ENCODE peak calls at places on chromosomes 6 and 20, in ten cellular contexts. One of them, this sample, is unnamed. For H3K36me3, the result is how much of the 10 kb centered on the place peaks cover.

GRCh38 chr6:25218346-25218745 is 60.8 kb upstream of the CARMIL1 start:
- DNase-seq in lung: no peak
- DNase-seq in CD8-positive, alpha-beta memory T cell: no peak
- DNase-seq in mesenchymal stem cell: no peak
- DNase-seq in aorta: no peak
- DNase-seq in IMR-90: no peak
- DNase-seq in K562: no peak
- DNase-seq in neural progenitor cell: no peak
- DNase-seq in heart left ventricle: no peak
- DNase-seq in kidney: peak
- DNase-seq in this sample: no peak

GRCh38 chr6:40954446-40955180 is 84.4 kb downstream of the UNC5CL start:
- DNase-seq in lung: no peak
- DNase-seq in CD8-positive, alpha-beta memory T cell: no peak
- DNase-seq in mesenchymal stem cell: no peak
- DNase-seq in aorta: no peak
- DNase-seq in IMR-90: no peak
- DNase-seq in K562: no peak
- DNase-seq in neural progenitor cell: no peak
- DNase-seq in heart left ventricle: no peak
- DNase-seq in kidney: no peak
- DNase-seq in this sample: no peak

GRCh38 chr20:35174458-35175216 is 2.8 kb downstream of the PROCR start:
- DNase-seq in lung: no peak
- DNase-seq in CD8-positive, alpha-beta memory T cell: no peak
- DNase-seq in mesenchymal stem cell: no peak
- DNase-seq in aorta: peak
- DNase-seq in IMR-90: no peak
- DNase-seq in K562: peak
- DNase-seq in neural progenitor cell: peak
- DNase-seq in heart left ventricle: no peak
- DNase-seq in kidney: peak
- DNase-seq in this sample: no peak

GRCh38 chr20:33648396-33649004 is 13.6 kb upstream of the C20orf144 start:
- DNase-seq in lung: no peak
- DNase-seq in CD8-positive, alpha-beta memory T cell: no peak
- DNase-seq in mesenchymal stem cell: no peak
- DNase-seq in aorta: no peak
- DNase-seq in IMR-90: no peak
- DNase-seq in K562: no peak
- DNase-seq in neural progenitor cell: no peak
- DNase-seq in heart left ventricle: no peak
- DNase-seq in kidney: peak
- DNase-seq in this sample: peak

GRCh38 chr6:140228491-140228890 is 854.0 kb upstream of the CITED2 start:
- DNase-seq in lung: no peak
- DNase-seq in CD8-positive, alpha-beta memory T cell: no peak
- DNase-seq in mesenchymal stem cell: no peak
- DNase-seq in aorta: no peak
- DNase-seq in IMR-90: no peak
- DNase-seq in K562: no peak
- DNase-seq in neural progenitor cell: no peak
- DNase-seq in heart left ventricle: no peak
- DNase-seq in kidney: no peak
- DNase-seq in this sample: no peak

GRCh38 chr20:57660510-57661199 is 40.4 kb upstream of the ZBP1 start:
- DNase-seq in lung: no peak
- DNase-seq in CD8-positive, alpha-beta memory T cell: no peak
- DNase-seq in mesenchymal stem cell: no peak
- DNase-seq in aorta: peak
- DNase-seq in IMR-90: no peak
- DNase-seq in K562: no peak
- DNase-seq in neural progenitor cell: no peak
- DNase-seq in heart left ventricle: peak
- DNase-seq in kidney: no peak
- DNase-seq in this sample: no peak

GRCh38 chr6:164612731-164613130 is 696.7 kb downstream of the C6orf118 start:
- DNase-seq in lung: no peak
- DNase-seq in CD8-positive, alpha-beta memory T cell: no peak
- DNase-seq in mesenchymal stem cell: no peak
- DNase-seq in aorta: no peak
- DNase-seq in IMR-90: no peak
- DNase-seq in K562: no peak
- DNase-seq in neural progenitor cell: peak
- DNase-seq in heart left ventricle: no peak
- DNase-seq in kidney: no peak
- DNase-seq in this sample: peak

GRCh38 chr6:152089992-152090391 is 282.5 kb downstream of the ESR1 start:
- DNase-seq in lung: no peak
- DNase-seq in CD8-positive, alpha-beta memory T cell: no peak
- DNase-seq in mesenchymal stem cell: peak
- DNase-seq in aorta: no peak
- DNase-seq in IMR-90: peak
- DNase-seq in K562: no peak
- DNase-seq in neural progenitor cell: no peak
- DNase-seq in heart left ventricle: no peak
- DNase-seq in kidney: no peak
- DNase-seq in this sample: peak

GRCh38 chr20:20273281-20273680 is 94.6 kb upstream of the INSM1 start:
- DNase-seq in lung: no peak
- DNase-seq in CD8-positive, alpha-beta memory T cell: no peak
- DNase-seq in mesenchymal stem cell: no peak
- DNase-seq in aorta: no peak
- DNase-seq in IMR-90: no peak
- DNase-seq in K562: no peak
- DNase-seq in neural progenitor cell: no peak
- DNase-seq in heart left ventricle: no peak
- DNase-seq in kidney: no peak
- DNase-seq in this sample: peak

GRCh38 chr20:4038047-4038459 is 22.7 kb upstream of the RNF24 start:
- DNase-seq in lung: peak
- DNase-seq in CD8-positive, alpha-beta memory T cell: peak
- DNase-seq in mesenchymal stem cell: peak
- DNase-seq in aorta: peak
- DNase-seq in IMR-90: peak
- DNase-seq in K562: peak
- DNase-seq in neural progenitor cell: peak
- DNase-seq in heart left ventricle: peak
- DNase-seq in kidney: peak
- DNase-seq in this sample: peak

GRCh38 chr6:36700812-36701211 is 3.2 kb downstream of the RAB44 start:
- DNase-seq in lung: no peak
- DNase-seq in CD8-positive, alpha-beta memory T cell: no peak
- DNase-seq in mesenchymal stem cell: no peak
- DNase-seq in aorta: no peak
- DNase-seq in IMR-90: no peak
- DNase-seq in K562: no peak
- DNase-seq in neural progenitor cell: no peak
- DNase-seq in heart left ventricle: no peak
- DNase-seq in kidney: no peak
- DNase-seq in this sample: no peak

GRCh38 chr6:144758602-144759001 is 473.5 kb downstream of the UTRN start:
- DNase-seq in lung: no peak
- DNase-seq in CD8-positive, alpha-beta memory T cell: no peak
- DNase-seq in mesenchymal stem cell: peak
- DNase-seq in aorta: no peak
- DNase-seq in IMR-90: peak
- DNase-seq in K562: no peak
- DNase-seq in neural progenitor cell: no peak
- DNase-seq in heart left ventricle: no peak
- DNase-seq in kidney: no peak
- DNase-seq in this sample: peak

GRCh38 chr6:29568021-29568420 is 8.5 kb upstream of the UBD start:
- DNase-seq in lung: no peak
- DNase-seq in CD8-positive, alpha-beta memory T cell: no peak
- DNase-seq in mesenchymal stem cell: no peak
- DNase-seq in aorta: no peak
- DNase-seq in IMR-90: no peak
- DNase-seq in K562: no peak
- DNase-seq in neural progenitor cell: no peak
- DNase-seq in heart left ventricle: no peak
- DNase-seq in kidney: no peak
- DNase-seq in this sample: no peak
- H3K36me3 ChIP-seq in lung: under half
- H3K36me3 ChIP-seq in CD8-positive, alpha-beta memory T cell: under half
- H3K36me3 ChIP-seq in mesenchymal stem cell: under half
- H3K36me3 ChIP-seq in aorta: under half
- H3K36me3 ChIP-seq in IMR-90: under half
- H3K36me3 ChIP-seq in K562: under half
- H3K36me3 ChIP-seq in neural progenitor cell: under half
- H3K36me3 ChIP-seq in heart left ventricle: under half
- H3K36me3 ChIP-seq in kidney: under half
- H3K36me3 ChIP-seq in this sample: under half

DNA sequence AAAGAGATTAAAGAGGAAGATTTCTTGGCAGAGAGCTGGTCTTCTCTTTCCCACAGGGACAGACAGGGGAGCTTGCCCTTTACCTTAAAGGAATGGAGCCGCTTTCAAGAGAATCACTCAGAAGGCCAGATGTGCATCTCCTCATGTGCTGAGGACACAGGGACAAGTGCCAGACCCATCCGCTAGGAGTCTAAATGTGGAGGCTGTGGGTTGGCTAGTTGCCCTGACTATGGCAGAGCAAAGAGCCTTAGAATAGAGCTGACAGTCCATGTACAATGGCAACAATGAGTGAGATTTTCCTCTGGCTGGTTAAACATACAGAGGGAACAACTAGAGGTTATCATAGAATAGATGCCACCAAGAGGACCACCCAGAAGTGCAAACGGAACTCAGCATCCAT is 7.3 kb upstream of the DOK5 start:
- DNase-seq in lung: no peak
- DNase-seq in CD8-positive, alpha-beta memory T cell: no peak
- DNase-seq in mesenchymal stem cell: no peak
- DNase-seq in aorta: no peak
- DNase-seq in IMR-90: no peak
- DNase-seq in K562: no peak
- DNase-seq in neural progenitor cell: no peak
- DNase-seq in heart left ventricle: peak
- DNase-seq in kidney: no peak
- DNase-seq in this sample: no peak
- H3K4me3 ChIP-seq in lung: no peak
- H3K4me3 ChIP-seq in CD8-positive, alpha-beta memory T cell: no peak
- H3K4me3 ChIP-seq in mesenchymal stem cell: no peak
- H3K4me3 ChIP-seq in aorta: no peak
- H3K4me3 ChIP-seq in IMR-90: no peak
- H3K4me3 ChIP-seq in K562: no peak
- H3K4me3 ChIP-seq in neural progenitor cell: no peak
- H3K4me3 ChIP-seq in heart left ventricle: no peak
- H3K4me3 ChIP-seq in kidney: no peak
- H3K4me3 ChIP-seq in this sample: no peak

GRCh38 chr6:3011158-3011557 is 11.5 kb downstream of the NQO2 start:
- DNase-seq in lung: no peak
- DNase-seq in CD8-positive, alpha-beta memory T cell: no peak
- DNase-seq in mesenchymal stem cell: no peak
- DNase-seq in aorta: no peak
- DNase-seq in IMR-90: no peak
- DNase-seq in K562: no peak
- DNase-seq in neural progenitor cell: no peak
- DNase-seq in heart left ventricle: no peak
- DNase-seq in kidney: no peak
- DNase-seq in this sample: no peak
- H3K36me3 ChIP-seq in lung: under half
- H3K36me3 ChIP-seq in CD8-positive, alpha-beta memory T cell: under half
- H3K36me3 ChIP-seq in mesenchymal stem cell: half or more
- H3K36me3 ChIP-seq in aorta: under half
- H3K36me3 ChIP-seq in IMR-90: under half
- H3K36me3 ChIP-seq in K562: half or more
- H3K36me3 ChIP-seq in neural progenitor cell: under half
- H3K36me3 ChIP-seq in heart left ventricle: half or more
- H3K36me3 ChIP-seq in kidney: half or more
- H3K36me3 ChIP-seq in this sample: half or more

GRCh38 chr6:33692760-33693158 is 18.7 kb downstream of the UQCC2 start:
- DNase-seq in lung: no peak
- DNase-seq in CD8-positive, alpha-beta memory T cell: peak
- DNase-seq in mesenchymal stem cell: peak
- DNase-seq in aorta: no peak
- DNase-seq in IMR-90: peak
- DNase-seq in K562: no peak
- DNase-seq in neural progenitor cell: no peak
- DNase-seq in heart left ventricle: no peak
- DNase-seq in kidney: peak
- DNase-seq in this sample: no peak

GRCh38 chr6:33694401-33694931 is 17.0 kb downstream of the UQCC2 start:
- DNase-seq in lung: no peak
- DNase-seq in CD8-positive, alpha-beta memory T cell: peak
- DNase-seq in mesenchymal stem cell: peak
- DNase-seq in aorta: no peak
- DNase-seq in IMR-90: peak
- DNase-seq in K562: peak
- DNase-seq in neural progenitor cell: no peak
- DNase-seq in heart left ventricle: no peak
- DNase-seq in kidney: peak
- DNase-seq in this sample: peak

GRCh38 chr6:33694977-33695376 is 16.5 kb downstream of the UQCC2 start:
- DNase-seq in lung: no peak
- DNase-seq in CD8-positive, alpha-beta memory T cell: no peak
- DNase-seq in mesenchymal stem cell: no peak
- DNase-seq in aorta: no peak
- DNase-seq in IMR-90: no peak
- DNase-seq in K562: no peak
- DNase-seq in neural progenitor cell: no peak
- DNase-seq in heart left ventricle: no peak
- DNase-seq in kidney: peak
- DNase-seq in this sample: no peak

GRCh38 chr6:33692078-33692759 is 19.3 kb downstream of the UQCC2 start:
- DNase-seq in lung: peak
- DNase-seq in CD8-positive, alpha-beta memory T cell: no peak
- DNase-seq in mesenchymal stem cell: no peak
- DNase-seq in aorta: no peak
- DNase-seq in IMR-90: no peak
- DNase-seq in K562: no peak
- DNase-seq in neural progenitor cell: peak
- DNase-seq in heart left ventricle: peak
- DNase-seq in kidney: peak
- DNase-seq in this sample: peak

DNA sequence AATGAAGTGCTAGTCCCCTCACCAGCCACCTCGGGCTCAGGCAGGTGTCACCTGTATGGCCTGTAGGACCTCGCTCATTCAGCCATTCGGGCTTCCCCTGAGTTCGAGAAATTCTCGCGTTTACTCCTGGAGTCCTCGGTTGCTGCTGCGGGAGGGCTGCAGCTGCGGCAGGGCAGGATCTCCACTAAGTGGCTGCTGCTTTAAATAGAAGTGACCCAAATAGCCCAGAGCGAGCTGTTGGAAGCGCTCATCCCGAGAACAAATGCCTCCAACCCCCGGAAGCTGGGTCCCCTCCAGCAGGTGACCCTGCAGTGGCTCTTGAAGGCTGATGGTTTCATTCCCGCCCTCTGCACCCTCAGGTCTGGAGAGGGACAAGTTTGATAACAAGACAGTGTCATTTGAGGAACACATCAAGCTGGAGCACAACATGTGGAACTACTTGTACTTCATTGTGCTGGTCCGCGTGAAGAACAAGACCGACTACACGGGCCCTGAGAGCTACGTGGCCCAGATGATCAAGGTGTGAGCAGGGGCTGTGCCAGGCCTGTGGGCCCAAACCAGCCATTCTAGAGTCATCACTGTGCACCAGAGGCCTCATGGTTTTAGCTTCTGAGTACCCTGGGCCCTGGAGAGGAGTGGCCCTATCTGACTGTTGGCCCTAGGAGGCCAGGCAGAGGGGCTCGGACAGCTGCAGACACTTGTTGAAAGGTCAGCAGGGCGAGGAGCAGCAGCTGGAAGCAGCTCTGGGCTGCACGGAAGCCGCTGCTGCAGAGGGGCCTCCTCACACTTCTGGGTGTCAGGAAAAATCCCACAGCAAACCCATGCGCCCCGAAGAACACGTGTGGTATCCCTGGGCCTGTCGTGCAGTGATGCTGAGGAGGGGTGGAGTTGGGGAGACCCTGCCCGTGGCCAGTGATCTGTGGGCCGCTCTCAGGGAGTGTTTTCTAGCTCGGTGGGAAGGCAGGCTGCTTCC is 18.0 kb downstream of the UQCC2 start:
- DNase-seq in lung: no peak
- DNase-seq in CD8-positive, alpha-beta memory T cell: no peak
- DNase-seq in mesenchymal stem cell: peak
- DNase-seq in aorta: no peak
- DNase-seq in IMR-90: no peak
- DNase-seq in K562: no peak
- DNase-seq in neural progenitor cell: no peak
- DNase-seq in heart left ventricle: peak
- DNase-seq in kidney: peak
- DNase-seq in this sample: no peak
- H3K4me3 ChIP-seq in lung: no peak
- H3K4me3 ChIP-seq in CD8-positive, alpha-beta memory T cell: peak
- H3K4me3 ChIP-seq in mesenchymal stem cell: no peak
- H3K4me3 ChIP-seq in aorta: no peak
- H3K4me3 ChIP-seq in IMR-90: no peak
- H3K4me3 ChIP-seq in K562: no peak
- H3K4me3 ChIP-seq in neural progenitor cell: no peak
- H3K4me3 ChIP-seq in heart left ventricle: no peak
- H3K4me3 ChIP-seq in kidney: no peak
- H3K4me3 ChIP-seq in this sample: no peak

This sample was measured in PC-3.